ENCODE peak calls at places on chromosome 13, in seven cellular contexts. L is WTC11; Y is GM03348; I is NCI-H2081; H is H4; B is stimulated activated CD8-positive, alpha-beta memory T cell treated with anti-CD3 and anti-CD28 coated beads, Interleukin-2, amount 100 ng/mL, for 1 hour; V is stromal cell of bone marrow. E is an unnamed sample.

GRCh38 chr13:103952183-103952582 is 886.0 kb upstream of the SLC10A2 start:
- DNase-seq in Y (no peak), B (no peak), L (no peak), V (no peak), I (no peak), H (no peak), E (no peak)

GRCh38 chr13:26961890-26962615 is 201.5 kb upstream of the GPR12 start:
- DNase-seq in H (no peak), I (no peak), B (no peak), V (no peak), Y (no peak), L (no peak), E (peak)

GRCh38 chr13:29934531-29935308 is 84.3 kb upstream of the UBL3 start:
- DNase-seq in V (no peak), I (peak), Y (no peak), B (no peak), L (no peak), H (no peak), E (peak)

GRCh38 chr13:36850790-36851438 is 31.9 kb downstream of the RFXAP start:
- DNase-seq in L (peak), H (no peak), B (no peak), I (peak), V (no peak), Y (no peak), E (no peak)

GRCh38 chr13:93730780-93731179 is 504.2 kb downstream of the GPC6 start:
- DNase-seq in H (no peak), I (no peak), L (no peak), V (no peak), B (no peak), Y (no peak), E (no peak)

GRCh38 chr13:112233716-112234115 is 142.4 kb upstream of the SPACA7 start:
- DNase-seq in B (no peak), I (no peak), Y (no peak), V (no peak), H (no peak), L (no peak), E (no peak)

GRCh38 chr13:98476538-98476966 is 100.4 kb downstream of the STK24 start:
- DNase-seq in I (no peak), Y (peak), B (peak), H (peak), L (no peak), V (peak), E (peak)

GRCh38 chr13:36912369-36912768 is 7.7 kb downstream of the SMAD9 start:
- DNase-seq in I (peak), Y (no peak), V (no peak), H (no peak), B (no peak), L (no peak), E (no peak)

GRCh38 chr13:33109801-33110200 is 93.6 kb downstream of the KL start:
- DNase-seq in B (no peak), H (no peak), L (peak), I (no peak), Y (no peak), V (no peak), E (no peak)

GRCh38 chr13:104114111-104114510 is 1047.9 kb upstream of the SLC10A2 start:
- DNase-seq in V (no peak), B (no peak), H (no peak), Y (no peak), L (no peak), I (no peak), E (no peak)

GRCh38 chr13:114087430-114087829 is 45.0 kb downstream of the RASA3 start:
- DNase-seq in Y (no peak), V (no peak), L (peak), H (no peak), I (no peak), B (no peak), E (no peak)